ENCODE peak calls at places on chromosome 3, in seven cellular contexts. T is fibroblast of lung; C is fibroblast of pulmonary artery; Q is A549; I is CD8-positive, alpha-beta T cell; F is body of pancreas; V is ascending aorta. P is an unnamed sample.

GRCh38 chr3:148329481-148330220 is 368.1 kb upstream of the AGTR1 start:
- DNase-seq in V (no peak), T (peak), C (no peak), F (no peak), I (no peak), Q (no peak), P (no peak)

GRCh38 chr3:169591983-169592644 is 71.4 kb downstream of the MECOM start:
- DNase-seq in I (no peak), C (peak), V (no peak), T (peak), Q (no peak), F (no peak), P (no peak)

GRCh38 chr3:117131259-117131658 is 421.7 kb downstream of the TUSC7 start:
- DNase-seq in T (no peak), C (no peak), V (no peak), Q (no peak), F (no peak), I (no peak), P (no peak)

GRCh38 chr3:160545481-160545880 is 19.9 kb downstream of the KPNA4 start:
- DNase-seq in F (no peak), V (no peak), C (no peak), Q (no peak), I (no peak), T (no peak), P (no peak)

GRCh38 chr3:172776049-172776717 is 25.7 kb downstream of the ECT2 start:
- DNase-seq in V (no peak), F (no peak), Q (no peak), C (peak), I (no peak), T (no peak), P (peak)

GRCh38 chr3:152961323-152961722 is 126.4 kb downstream of the P2RY1 start:
- DNase-seq in T (peak), Q (peak), I (no peak), V (no peak), F (peak), C (peak), P (peak)

GRCh38 chr3:125519678-125520562 is at the start of gene SNX4:
- DNase-seq in Q (peak), F (peak), I (peak), C (peak), T (peak), V (peak), P (peak)

GRCh38 chr3:114929971-114930732 is 216.9 kb downstream of the ZBTB20 start:
- DNase-seq in V (no peak), Q (no peak), F (no peak), T (no peak), I (no peak), C (peak), P (peak)

GRCh38 chr3:23648326-23648964 is 157.3 kb upstream of the UBE2E1 start:
- DNase-seq in F (no peak), V (no peak), Q (peak), I (no peak), T (peak), C (peak), P (peak)

GRCh38 chr3:159260049-159260662 is 458.3 kb downstream of the MFSD1 start:
- DNase-seq in C (peak), Q (peak), I (no peak), V (no peak), F (peak), T (peak), P (peak)

GRCh38 chr3:190807719-190808375 is 54.6 kb downstream of the GMNC start:
- DNase-seq in I (no peak), Q (no peak), V (no peak), T (no peak), F (peak), C (peak), P (no peak)

GRCh38 chr3:65230251-65231140 is 542.7 kb upstream of the ADAMTS9 start:
- DNase-seq in Q (no peak), V (no peak), I (no peak), C (no peak), F (no peak), T (no peak), P (peak)

GRCh38 chr3:18354706-18355105 is 70.4 kb downstream of the SATB1 start:
- DNase-seq in V (no peak), C (no peak), T (peak), F (no peak), I (no peak), Q (no peak), P (peak)

GRCh38 chr3:99313481-99313880 is 324.9 kb upstream of the COL8A1 start:
- DNase-seq in V (no peak), C (peak), I (no peak), Q (no peak), T (peak), F (no peak), P (peak)

GRCh38 chr3:101970212-101970611 is 120.9 kb downstream of the NFKBIZ start:
- DNase-seq in C (no peak), T (no peak), I (no peak), F (no peak), V (no peak), Q (no peak), P (no peak)

GRCh38 chr3:101966202-101966722 is 116.9 kb downstream of the NFKBIZ start:
- DNase-seq in Q (no peak), T (no peak), C (no peak), V (no peak), I (no peak), F (no peak), P (no peak)

GRCh38 chr3:101962055-101962454 is 112.7 kb downstream of the NFKBIZ start:
- DNase-seq in I (no peak), F (no peak), Q (no peak), T (peak), V (no peak), C (peak), P (peak)

GRCh38 chr3:101963902-101964362 is 114.6 kb downstream of the NFKBIZ start:
- DNase-seq in F (no peak), I (no peak), V (no peak), C (peak), T (peak), Q (no peak), P (peak)

GRCh38 chr3:101964861-101965260 is 115.5 kb downstream of the NFKBIZ start:
- DNase-seq in Q (no peak), V (no peak), C (peak), I (no peak), T (peak), F (no peak), P (no peak)
- H3K4me3 ChIP-seq in Q (no peak), V (no peak), C (no peak), I (no peak), T (no peak), F (no peak), P (no peak)

DNA sequence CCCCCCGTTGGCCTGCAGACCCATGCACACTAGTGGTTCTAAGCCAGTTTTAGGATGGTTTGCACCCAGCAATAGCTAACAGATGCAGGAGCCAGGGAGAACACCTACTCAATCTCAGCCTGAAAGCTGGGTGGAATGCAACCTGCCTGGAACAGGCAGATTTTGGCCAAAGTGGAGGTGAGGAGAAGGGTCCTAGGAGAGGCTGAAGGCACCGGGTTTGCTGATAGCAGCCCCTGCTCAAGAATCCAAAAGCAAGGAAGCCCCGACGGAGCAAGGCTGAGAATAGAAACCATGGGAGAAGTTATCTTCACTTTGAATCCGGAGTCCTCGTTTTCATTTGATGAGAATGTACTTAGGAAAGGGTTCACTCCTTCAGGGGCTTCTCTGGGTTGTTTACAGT is 9.9 kb downstream of the RRP9 start:
- DNase-seq in V (peak), Q (no peak), C (no peak), T (no peak), F (no peak), I (no peak), P (no peak)
- TF ChIP-seq CTCF in V (no peak), Q (no peak), C (no peak), T (no peak), F (no peak), I (no peak), P (no peak)

GRCh38 chr3:50503504-50503903 is at the start of gene CACNA2D2:
- DNase-seq in T (peak), F (peak), Q (peak), V (peak), C (no peak), I (peak), P (no peak)
- H3K4me3 ChIP-seq in T (no peak), F (no peak), Q (peak), V (peak), C (no peak), I (peak), P (no peak)

GRCh38 chr3:14204605-14205284 is 26.1 kb downstream of the LSM3 start:
- DNase-seq in T (peak), C (peak), Q (no peak), I (no peak), F (peak), V (peak), P (peak)
- TF ChIP-seq CTCF in T (no peak), C (no peak), Q (no peak), I (no peak), F (no peak), V (no peak), P (no peak)

GRCh38 chr3:48684054-48684349 is 1.7 kb downstream of the NCKIPSD start:
- DNase-seq in F (no peak), C (peak), T (no peak), I (no peak), Q (no peak), V (no peak), P (peak)
- H3K4me3 ChIP-seq in F (no peak), C (peak), T (peak), I (no peak), Q (no peak), V (peak), P (peak)

GRCh38 chr3:197450295-197450694 is 105.5 kb downstream of the BDH1 start:
- DNase-seq in I (no peak), F (no peak), V (no peak), C (no peak), Q (no peak), T (no peak), P (no peak)

GRCh38 chr3:197458179-197458707 is 97.5 kb downstream of the BDH1 start:
- DNase-seq in I (no peak), Q (peak), V (no peak), F (peak), T (no peak), C (peak), P (no peak)

GRCh38 chr3:197458906-197459470 is 96.8 kb downstream of the BDH1 start:
- DNase-seq in F (no peak), T (no peak), C (no peak), V (no peak), Q (no peak), I (no peak), P (no peak)

GRCh38 chr3:197456271-197457091 is 99.3 kb downstream of the BDH1 start:
- DNase-seq in I (no peak), C (peak), V (peak), Q (peak), F (peak), T (peak), P (peak)

GRCh38 chr3:197454014-197454413 is 101.8 kb downstream of the BDH1 start:
- DNase-seq in C (peak), F (no peak), T (no peak), I (no peak), Q (peak), V (no peak), P (no peak)
- TF ChIP-seq CTCF in C (peak), F (peak), T (no peak), I (no peak), Q (peak), V (no peak), P (peak)

GRCh38 chr3:55489804-55490132 is 2.7 kb upstream of the WNT5A start:
- DNase-seq in F (no peak), Q (no peak), I (no peak), V (no peak), T (peak), C (no peak), P (no peak)
- H3K4me3 ChIP-seq in F (no peak), Q (no peak), I (no peak), V (no peak), T (no peak), C (no peak), P (peak)

P was measured in fibroblast of villous mesenchyme.